ENCODE peak calls at places on chromosome 20, in five cellular contexts. X is CD8-positive, alpha-beta memory T cell; V is fibroblast of lung; M is adrenal gland; C is breast epithelium. T is an unnamed sample.

GRCh38 chr20:33689973-33690372 is 3.8 kb upstream of the E2F1 start:
- DNase-seq in X (peak; percentile 23), V (peak; percentile 67), M (peak; percentile 62), C (no peak), T (peak; percentile 76)

GRCh38 chr20:21208999-21209398 is 83.1 kb downstream of the KIZ start:
- DNase-seq in X (no peak), V (no peak), M (no peak), C (no peak), T (no peak)

GRCh38 chr20:34575271-34575670 is 16.8 kb downstream of the MAP1LC3A start:
- DNase-seq in X (no peak), V (no peak), M (no peak), C (no peak), T (no peak)

GRCh38 chr20:9884061-9884460 is 45.2 kb upstream of the PAK5 start:
- DNase-seq in X (no peak), V (no peak), M (no peak), C (no peak), T (no peak)

GRCh38 chr20:62136283-62137091 is 6.7 kb downstream of the PSMA7 start:
- DNase-seq in X (peak; percentile 66), V (peak; percentile 54), M (peak; percentile 56), C (peak; percentile 70), T (peak; percentile 85)

GRCh38 chr20:62500237-62500864 is 24.6 kb upstream of the GATA5 start:
- DNase-seq in X (peak; percentile 73), V (peak; percentile 32), M (peak; percentile 73), C (peak; percentile 39), T (peak; percentile 95)

GRCh38 chr20:34951652-34952051 is 4.0 kb downstream of the GSS start:
- DNase-seq in X (no peak), V (no peak), M (no peak), C (no peak), T (no peak)

GRCh38 chr20:19073584-19074198 is 138.8 kb upstream of the SLC24A3 start:
- DNase-seq in X (no peak), V (no peak), M (no peak), C (no peak), T (peak; percentile 28)

GRCh38 chr20:5504061-5504739 is 187.4 kb upstream of the PROKR2 start:
- DNase-seq in X (no peak), V (peak; percentile 33), M (peak; percentile 76), C (no peak), T (no peak)

GRCh38 chr20:1950836-1951235 is 43.0 kb downstream of the PDYN start:
- DNase-seq in X (no peak), V (no peak), M (no peak), C (no peak), T (no peak)

GRCh38 chr20:32168184-32168910 is 39.2 kb downstream of the PLAGL2 start:
- DNase-seq in X (no peak), V (peak; percentile 54), M (no peak), C (no peak), T (peak; percentile 70)

GRCh38 chr20:5557123-5557522 is 193.1 kb upstream of the SHLD1 start:
- DNase-seq in X (peak; percentile 24), V (peak; percentile 17), M (no peak), C (no peak), T (peak; percentile 67)

GRCh38 chr20:13786143-13786828 is 1.5 kb downstream of the NDUFAF5 start:
- DNase-seq in X (no peak), V (no peak), M (no peak), C (no peak), T (no peak)
- H3K36me3 ChIP-seq in X (peaks cover 8% of the 10 kb centered on the region), V (peaks cover 4% of the 10 kb centered on the region), M (peaks cover 33% of the 10 kb centered on the region), C (no peaks in the 10 kb centered on the region), T (peaks cover 43% of the 10 kb centered on the region)

GRCh38 chr20:226958-227357 is at the start of gene DEFB129:
- DNase-seq in X (no peak), V (no peak), M (no peak), C (no peak), T (no peak)
- H3K27ac ChIP-seq in X (no peak within 1 kb of the TSS), V (no peak within 1 kb of the TSS), M (no peak within 1 kb of the TSS), C (no peak within 1 kb of the TSS), T (no peak within 1 kb of the TSS)

DNA sequence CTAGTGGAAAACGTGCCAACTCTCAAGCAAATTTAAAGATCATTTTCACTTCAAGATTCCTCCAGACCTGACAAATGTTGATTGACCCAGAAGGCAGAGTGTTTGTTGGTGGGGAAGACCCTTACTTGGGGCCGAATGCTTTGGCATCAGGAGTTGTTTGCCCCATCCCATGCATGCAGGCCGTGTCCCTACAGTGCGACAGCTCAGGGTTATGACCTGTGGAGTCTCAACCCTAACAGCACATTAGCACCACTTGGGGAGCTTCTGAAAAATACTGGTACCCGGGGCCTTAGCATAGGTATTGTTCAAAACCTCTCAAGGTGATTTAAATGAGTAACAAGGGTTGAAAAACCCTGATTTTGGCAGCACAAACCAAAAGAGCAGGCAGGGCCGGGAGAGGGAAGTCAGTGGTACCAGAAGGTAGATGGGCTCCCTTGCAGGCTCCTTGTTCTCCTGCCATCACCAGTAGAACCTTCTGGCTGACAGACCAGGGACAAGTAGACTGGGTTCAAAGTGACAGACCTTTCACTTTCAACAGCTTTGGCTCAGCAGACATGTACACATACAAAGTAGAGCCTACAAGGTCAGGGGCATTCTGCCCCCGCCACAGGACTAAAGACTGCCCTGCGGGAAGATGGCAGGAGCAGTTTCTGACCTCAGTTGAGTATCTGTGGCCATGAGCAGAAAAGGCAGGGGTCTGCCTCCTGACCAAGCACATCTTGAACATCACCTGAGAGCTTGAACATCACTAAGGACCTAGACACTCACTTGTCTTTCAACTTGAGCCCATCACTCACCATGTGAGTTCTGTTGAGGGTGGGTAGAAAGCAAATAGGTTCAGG is 39.6 kb downstream of the PLCG1 start:
- DNase-seq in X (no peak), V (no peak), M (peak; percentile 10), C (peak; percentile 17), T (no peak)
- H3K4me1 ChIP-seq in X (no peaks in the 10 kb centered on the region), V (peaks cover 28% of the 10 kb centered on the region), M (peaks cover 26% of the 10 kb centered on the region), C (peaks cover 11% of the 10 kb centered on the region), T (peaks cover 12% of the 10 kb centered on the region)

GRCh38 chr20:3543901-3544507 is 73.2 kb downstream of the ATRN start:
- DNase-seq in X (no peak), V (peak; percentile 98), M (no peak), C (peak; percentile 47), T (no peak)
- H3K36me3 ChIP-seq in X (no peaks in the 10 kb centered on the region), V (no peaks in the 10 kb centered on the region), M (no peaks in the 10 kb centered on the region), C (no peaks in the 10 kb centered on the region), T (peaks cover 15% of the 10 kb centered on the region)

GRCh38 chr20:37295595-37295994 is 6.1 kb downstream of the MANBAL start:
- DNase-seq in X (no peak), V (peak; percentile 49), M (no peak), C (no peak), T (no peak)
- H3K27ac ChIP-seq in X (no peak overlapping the region), V (peak overlapping the region; percentile 59), M (peak overlapping the region; percentile 62), C (peak overlapping the region; percentile 74), T (no peak overlapping the region)

DNA sequence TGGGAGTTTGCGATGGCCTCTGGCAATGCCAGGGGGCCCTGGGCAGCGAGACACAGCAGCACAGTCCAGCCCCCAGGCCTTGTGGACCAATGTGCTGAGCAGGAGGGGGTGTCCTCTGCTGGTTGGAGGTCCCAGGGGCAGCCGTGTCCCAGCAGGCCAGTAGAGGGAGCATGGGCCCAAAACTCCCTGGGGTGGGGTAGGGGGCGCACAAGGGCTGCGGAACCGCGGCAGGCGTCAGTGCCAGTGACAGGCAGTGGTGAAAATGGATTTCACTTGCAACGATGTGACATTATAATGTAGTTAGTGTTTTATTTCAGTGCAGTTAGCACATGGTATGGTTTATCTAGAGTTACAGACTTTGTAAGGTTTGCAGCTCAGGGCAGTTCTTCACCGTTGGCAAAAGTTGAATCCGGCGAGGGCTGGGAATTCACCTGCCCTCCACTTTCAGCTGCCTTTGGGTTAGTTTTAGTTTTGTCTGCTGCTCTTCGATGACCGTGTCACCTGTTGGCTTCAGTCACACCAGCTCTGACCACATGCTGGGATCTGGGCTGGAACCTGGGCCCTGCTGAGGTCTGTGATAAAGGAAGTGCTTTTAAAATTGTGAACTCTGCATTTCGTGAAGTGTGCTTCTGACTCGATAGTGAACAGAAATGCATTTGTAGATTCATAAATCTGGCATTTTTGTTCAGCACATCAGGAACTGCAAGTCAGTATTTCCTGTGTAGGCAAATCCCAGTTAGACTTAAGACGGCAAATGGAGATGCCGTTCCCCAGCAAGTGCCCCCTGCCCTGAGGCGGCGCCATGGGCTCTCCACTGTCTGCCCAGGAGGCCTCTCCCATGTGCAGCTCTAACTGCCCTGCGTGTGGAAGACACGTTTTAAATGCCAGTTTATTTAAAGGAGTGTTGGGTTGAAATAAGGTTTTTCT is 46.8 kb downstream of the PYGB start:
- DNase-seq in X (peak; percentile 22), V (peak; percentile 55), M (no peak), C (no peak), T (peak; percentile 87)
- H3K4me1 ChIP-seq in X (no peaks in the 10 kb centered on the region), V (peaks cover 10% of the 10 kb centered on the region), M (peaks cover 28% of the 10 kb centered on the region), C (peaks cover 6% of the 10 kb centered on the region), T (peaks cover 41% of the 10 kb centered on the region)